ENCODE peak calls at places on chromosomes 1 and 21, in six cellular contexts. H, U, Y, Z, X and C are unnamed samples.
A peak's percentile ranks its signal among the peaks of the same experiment; 100 is the strongest.

GRCh38 chr1:163162281-163162937 is 40.3 kb downstream of the RGS5 start:
- DNase-seq in Y (no peak), H (no peak), U (no peak), X (no peak), Z (no peak), C (no peak)

GRCh38 chr1:79550402-79550801 is 543.9 kb upstream of the ADGRL4 start:
- DNase-seq in Y (no peak), X (no peak), H (no peak), U (no peak), Z (no peak), C (no peak)

GRCh38 chr1:237539055-237539454 is 351.7 kb downstream of the ZP4 start:
- DNase-seq in H (no peak), X (no peak), Z (no peak), U (no peak), Y (no peak), C (no peak)

GRCh38 chr21:34942911-34943310 is 106.2 kb downstream of the RUNX1 start:
- DNase-seq in U (no peak), Y (no peak), Z (no peak), H (no peak), X (no peak), C (no peak)

GRCh38 chr1:85091647-85092295 is 43.5 kb upstream of the MCOLN3 start:
- DNase-seq in Y (no peak), H (no peak), Z (peak; percentile 8), U (no peak), X (peak; percentile 73), C (no peak)

GRCh38 chr1:112906155-112906698 is 49.8 kb downstream of the SLC16A1 start:
- DNase-seq in U (no peak), Z (no peak), Y (no peak), H (no peak), X (no peak), C (no peak)

GRCh38 chr1:243950166-243950565 is 100.1 kb upstream of the AKT3 start:
- DNase-seq in H (no peak), Y (no peak), Z (peak; percentile 58), U (no peak), X (peak; percentile 88), C (no peak)

GRCh38 chr1:183576537-183576936 is 13.7 kb downstream of the NCF2 start:
- DNase-seq in U (peak; percentile 59), X (no peak), H (no peak), Z (no peak), Y (peak; percentile 47), C (no peak)

GRCh38 chr1:164735315-164736052 is 176.5 kb downstream of the PBX1 start:
- DNase-seq in H (no peak), U (no peak), X (peak; percentile 84), Y (no peak), Z (peak; percentile 69), C (no peak)

GRCh38 chr21:33847586-33848251 is 67.9 kb downstream of the ATP5PO start:
- DNase-seq in Y (no peak), H (no peak), X (no peak), Z (no peak), U (no peak), C (no peak)

GRCh38 chr1:155174334-155175280 is 958 bp downstream of the TRIM46 start:
- DNase-seq in H (no peak), Z (peak; percentile 38), Y (no peak), U (peak; percentile 75), X (no peak), C (no peak)

GRCh38 chr1:214461305-214461704 is 90.1 kb downstream of the PTPN14 start:
- DNase-seq in Y (no peak), X (no peak), Z (no peak), U (no peak), H (no peak), C (no peak)

GRCh38 chr1:43766086-43766784 is 58.9 kb downstream of the ST3GAL3 start:
- DNase-seq in H (no peak), Y (no peak), X (no peak), Z (no peak), U (no peak), C (no peak)

GRCh38 chr1:237938553-237938952 is 47.8 kb upstream of the ZP4 start:
- DNase-seq in H (peak; percentile 65), Y (no peak), X (no peak), U (no peak), Z (no peak), C (no peak)

GRCh38 chr1:34547043-34547674 is 207.7 kb upstream of the GJB5 start:
- DNase-seq in H (no peak), Y (no peak), Z (no peak), U (no peak), X (peak; percentile 16), C (no peak)

GRCh38 chr1:156947127-156947526 is 26.7 kb downstream of the LRRC71 start:
- DNase-seq in U (no peak), Y (no peak), H (no peak), X (no peak), Z (no peak), C (no peak)

GRCh38 chr1:201266774-201267173 is 16.5 kb upstream of the PKP1 start:
- DNase-seq in Z (peak; percentile 80), U (no peak), Y (no peak), X (peak; percentile 96), H (no peak), C (no peak)

GRCh38 chr1:21126324-21126723 is 50.4 kb downstream of the EIF4G3 start:
- DNase-seq in Z (no peak), U (no peak), X (no peak), Y (no peak), H (no peak), C (no peak)

GRCh38 chr1:12587981-12588620 is 29.9 kb downstream of the DHRS3 start:
- DNase-seq in U (no peak), H (no peak), Z (no peak), Y (no peak), X (peak; percentile 80), C (no peak)

GRCh38 chr1:184443624-184444023 is 56.8 kb downstream of the C1orf21 start:
- DNase-seq in X (no peak), Y (no peak), U (no peak), H (no peak), Z (no peak), C (no peak)

GRCh38 chr1:214558002-214558770 is 6.8 kb upstream of the PTPN14 start:
- DNase-seq in U (no peak), H (no peak), Z (peak; percentile 79), Y (no peak), X (peak; percentile 80), C (peak; percentile 34)

GRCh38 chr1:183652547-183653467 is at the start of gene APOBEC4:
- DNase-seq in H (peak; percentile 68), Y (no peak), Z (peak; percentile 34), X (no peak), U (no peak), C (no peak)

GRCh38 chr1:209048961-209049669 is 534.4 kb upstream of the CAMK1G start:
- DNase-seq in H (no peak), U (no peak), X (no peak), Z (peak; percentile 5), Y (no peak), C (no peak)

GRCh38 chr1:1175221-1176062 is 1.8 kb downstream of the TTLL10 start:
- DNase-seq in Y (no peak), H (no peak), U (no peak), X (no peak), Z (no peak), C (no peak)

GRCh38 chr1:98749152-98749756 is 87.7 kb downstream of the SNX7 start:
- DNase-seq in Z (peak; percentile 17), X (no peak), Y (no peak), U (no peak), H (no peak), C (no peak)

DNA sequence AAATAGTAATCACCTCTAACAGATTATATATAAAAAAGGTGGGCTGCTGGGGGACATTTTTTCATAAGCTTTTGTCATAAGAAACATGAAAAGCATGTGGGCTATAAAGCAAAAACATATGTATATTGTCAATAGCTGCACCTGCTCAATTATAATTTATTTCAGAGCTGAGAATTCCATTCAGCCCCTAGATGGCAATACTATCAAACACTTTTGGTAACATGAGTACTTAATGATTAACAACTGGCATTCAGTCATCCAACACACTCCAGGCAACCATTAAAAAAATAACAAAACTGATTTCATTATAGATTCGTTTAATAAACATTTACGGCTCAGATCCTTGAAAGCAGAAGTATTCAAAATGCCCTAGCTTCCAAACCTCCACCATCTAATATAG is 115.1 kb downstream of the KCTD3 start:
- DNase-seq in Y (no peak), U (no peak), X (no peak), H (no peak), Z (no peak), C (no peak)
- TF ChIP-seq CTCF in Y (no peak), U (no peak), X (peak; percentile 41), H (no peak), Z (no peak), C (no peak)

GRCh38 chr1:25694591-25695007 is 78.0 kb downstream of the MAN1C1 start:
- DNase-seq in Y (no peak), H (no peak), U (no peak), Z (peak; percentile 67), X (no peak), C (no peak)

GRCh38 chr1:25695991-25696330 is 79.4 kb downstream of the MAN1C1 start:
- DNase-seq in Z (peak; percentile 92), U (no peak), X (peak; percentile 43), Y (no peak), H (no peak), C (no peak)

GRCh38 chr1:25697426-25698220 is 81.0 kb downstream of the MAN1C1 start:
- DNase-seq in H (no peak), Z (no peak), Y (no peak), X (no peak), U (no peak), C (no peak)

GRCh38 chr1:25694167-25694566 is 77.6 kb downstream of the MAN1C1 start:
- DNase-seq in U (no peak), Y (no peak), H (peak; percentile 40), Z (no peak), X (no peak), C (no peak)

GRCh38 chr1:25695066-25695990 is 78.7 kb downstream of the MAN1C1 start:
- DNase-seq in U (no peak), Z (peak; percentile 99), H (peak; percentile 56), X (peak; percentile 36), Y (peak; percentile 75), C (peak; percentile 90)
- TF ChIP-seq CTCF in U (no peak), Z (peak; percentile 53), H (no peak), X (peak; percentile 16), Y (peak; percentile 22), C (peak; percentile 42)

GRCh38 chr1:9822490-9822889 is 1.3 kb downstream of the CLSTN1 start:
- DNase-seq in U (no peak), X (no peak), H (no peak), Z (no peak), Y (no peak), C (no peak)

GRCh38 chr1:9823693-9823942 is 147 bp downstream of the CLSTN1 start:
- DNase-seq in Y (peak; percentile 29), X (no peak), Z (no peak), H (no peak), U (no peak), C (no peak)

GRCh38 chr1:9822897-9823692 is 670 bp downstream of the CLSTN1 start:
- DNase-seq in H (peak; percentile 50), U (peak; percentile 42), Y (peak; percentile 36), Z (peak; percentile 32), X (no peak), C (peak; percentile 63)

GRCh38 chr1:9823943-9824701 is at the start of gene CLSTN1:
- DNase-seq in Z (peak; percentile 91), H (peak; percentile 94), Y (peak; percentile 94), U (peak; percentile 94), X (peak; percentile 76), C (peak; percentile 93)

GRCh38 chr1:9821710-9822109 is 2.1 kb downstream of the CLSTN1 start:
- DNase-seq in X (no peak), H (no peak), Y (no peak), U (no peak), Z (no peak), C (no peak)
- TF ChIP-seq CTCF in X (no peak), H (no peak), Y (no peak), U (no peak), Z (no peak), C (no peak)

GRCh38 chr21:43760391-43760958 is 15.6 kb downstream of the CSTB start:
- DNase-seq in H (no peak), Z (no peak), Y (no peak), U (no peak), X (no peak), C (no peak)
- TF ChIP-seq CTCF in H (no peak), Z (no peak), Y (no peak), U (no peak), X (peak; percentile 1), C (no peak)